ENCODE peak calls at places on chromosome 10, in six cellular contexts. G, T, D, C, U and V are unnamed samples.
A peak's percentile ranks its signal among the peaks of the same experiment; 100 is the strongest.

GRCh38 chr10:121598261-121599249 is at the start of gene FGFR2:
- DNase-seq in T (peak; percentile 54), G (no peak), D (peak; percentile 67), C (peak; percentile 83), U (peak; percentile 7), V (peak; percentile 64)

GRCh38 chr10:124016795-124017375 is 76.5 kb downstream of the CHST15 start:
- DNase-seq in U (no peak), C (no peak), D (no peak), G (no peak), T (no peak), V (no peak)

GRCh38 chr10:120514035-120514620 is 57.1 kb downstream of the PLPP4 start:
- DNase-seq in T (no peak), U (no peak), D (no peak), C (no peak), G (no peak), V (no peak)

GRCh38 chr10:98391578-98391991 is 23.4 kb downstream of the PYROXD2 start:
- DNase-seq in T (no peak), U (no peak), G (no peak), D (no peak), C (no peak), V (no peak)

GRCh38 chr10:91201213-91201996 is 19.1 kb upstream of the PCGF5 start:
- DNase-seq in U (no peak), T (no peak), D (peak; percentile 50), G (peak; percentile 70), C (no peak), V (no peak)

GRCh38 chr10:104076743-104077160 is 8.9 kb downstream of the COL17A1 start:
- DNase-seq in D (no peak), C (peak; percentile 58), G (no peak), T (peak; percentile 4), U (peak; percentile 31), V (no peak)

GRCh38 chr10:115046686-115047244 is 46.4 kb upstream of the ATRNL1 start:
- DNase-seq in G (no peak), D (no peak), T (no peak), U (no peak), C (no peak), V (no peak)

GRCh38 chr10:59880976-59881510 is 25.3 kb downstream of the CCDC6 start:
- DNase-seq in U (no peak), D (no peak), C (no peak), T (no peak), G (no peak), V (peak; percentile 66)

GRCh38 chr10:114917927-114918672 is 19.9 kb upstream of the TRUB1 start:
- DNase-seq in U (no peak), D (no peak), G (no peak), T (no peak), C (no peak), V (no peak)

GRCh38 chr10:96288151-96288621 is 16.0 kb upstream of the DNTT start:
- DNase-seq in C (no peak), T (no peak), D (peak; percentile 59), G (no peak), U (no peak), V (peak; percentile 65)

GRCh38 chr10:29858352-29859267 is 200.8 kb downstream of the JCAD start:
- DNase-seq in U (no peak), C (peak; percentile 75), D (no peak), T (no peak), G (no peak), V (no peak)

GRCh38 chr10:5963071-5963470 is 14.3 kb downstream of the IL15RA start:
- DNase-seq in C (peak; percentile 13), G (no peak), U (no peak), D (no peak), T (no peak), V (no peak)

GRCh38 chr10:565676-566075 is 123.8 kb downstream of the DIP2C start:
- DNase-seq in G (no peak), C (peak; percentile 14), D (no peak), U (no peak), T (no peak), V (no peak)

GRCh38 chr10:126921974-126922525 is 16.8 kb downstream of the DOCK1 start:
- DNase-seq in T (no peak), G (no peak), D (no peak), U (peak; percentile 24), C (no peak), V (no peak)

GRCh38 chr10:110425684-110426293 is 71.9 kb upstream of the DUSP5 start:
- DNase-seq in U (peak; percentile 99), D (no peak), T (no peak), C (no peak), G (no peak), V (peak; percentile 70)

GRCh38 chr10:78579995-78580394 is 488.8 kb upstream of the ZMIZ1 start:
- DNase-seq in T (peak; percentile 68), D (no peak), G (no peak), U (no peak), C (no peak), V (no peak)

GRCh38 chr10:77431980-77432379 is 205.6 kb downstream of the KCNMA1 start:
- DNase-seq in G (no peak), T (no peak), U (no peak), D (no peak), C (no peak), V (no peak)

GRCh38 chr10:33967721-33968120 is 633.3 kb upstream of the NRP1 start:
- DNase-seq in U (no peak), T (no peak), G (no peak), C (no peak), D (no peak), V (no peak)

GRCh38 chr10:132263866-132264265 is 43.9 kb downstream of the STK32C start:
- DNase-seq in U (no peak), D (no peak), T (no peak), G (no peak), C (no peak), V (no peak)

GRCh38 chr10:129614341-129614740 is 147.3 kb downstream of the MGMT start:
- DNase-seq in G (no peak), T (no peak), D (no peak), C (no peak), U (no peak), V (no peak)

GRCh38 chr10:50552771-50553535 is 70.8 kb downstream of the SGMS1 start:
- DNase-seq in G (peak; percentile 22), T (no peak), U (no peak), D (no peak), C (no peak), V (no peak)